ENCODE peak calls at places on chromosomes 16 and 17, in six cellular contexts. One of them, this sample, is unnamed.

GRCh38 chr16:31453255-31454204 is 5.8 kb upstream of the ARMC5 start:
- DNase-seq in mesothelial cell of epicardium: no peak
- DNase-seq in activated CD4-positive, alpha-beta T cell treated with anti-CD3 and anti-CD28 coated beads, Interleukin-2, amount 10 ng/mL, durations not matched to agents 24 days and 14 days: peak; percentile 55
- DNase-seq in GM23248: peak; percentile 75
- DNase-seq in H7: no peak
- DNase-seq in AG09319: no peak
- DNase-seq in this sample: no peak

GRCh38 chr17:68231536-68231935 is 16.3 kb upstream of the AMZ2 start:
- DNase-seq in mesothelial cell of epicardium: no peak
- DNase-seq in activated CD4-positive, alpha-beta T cell treated with anti-CD3 and anti-CD28 coated beads, Interleukin-2, amount 10 ng/mL, durations not matched to agents 24 days and 14 days: no peak
- DNase-seq in GM23248: no peak
- DNase-seq in H7: no peak
- DNase-seq in AG09319: no peak
- DNase-seq in this sample: no peak

GRCh38 chr16:84286568-84287220 is 8.0 kb upstream of the WFDC1 start:
- DNase-seq in mesothelial cell of epicardium: no peak
- DNase-seq in activated CD4-positive, alpha-beta T cell treated with anti-CD3 and anti-CD28 coated beads, Interleukin-2, amount 10 ng/mL, durations not matched to agents 24 days and 14 days: no peak
- DNase-seq in GM23248: peak; percentile 37
- DNase-seq in H7: no peak
- DNase-seq in AG09319: no peak
- DNase-seq in this sample: no peak

GRCh38 chr17:55285340-55286301 is 20.9 kb downstream of the HLF start:
- DNase-seq in mesothelial cell of epicardium: no peak
- DNase-seq in activated CD4-positive, alpha-beta T cell treated with anti-CD3 and anti-CD28 coated beads, Interleukin-2, amount 10 ng/mL, durations not matched to agents 24 days and 14 days: no peak
- DNase-seq in GM23248: peak; percentile 52
- DNase-seq in H7: no peak
- DNase-seq in AG09319: no peak
- DNase-seq in this sample: peak; percentile 20

GRCh38 chr17:8701221-8701620 is 43.4 kb downstream of the CCDC42 start:
- DNase-seq in mesothelial cell of epicardium: no peak
- DNase-seq in activated CD4-positive, alpha-beta T cell treated with anti-CD3 and anti-CD28 coated beads, Interleukin-2, amount 10 ng/mL, durations not matched to agents 24 days and 14 days: no peak
- DNase-seq in GM23248: no peak
- DNase-seq in H7: no peak
- DNase-seq in AG09319: no peak
- DNase-seq in this sample: no peak

GRCh38 chr17:78225088-78225865 is 6.2 kb upstream of the TMEM235 start:
- DNase-seq in mesothelial cell of epicardium: no peak
- DNase-seq in activated CD4-positive, alpha-beta T cell treated with anti-CD3 and anti-CD28 coated beads, Interleukin-2, amount 10 ng/mL, durations not matched to agents 24 days and 14 days: no peak
- DNase-seq in GM23248: no peak
- DNase-seq in H7: no peak
- DNase-seq in AG09319: no peak
- DNase-seq in this sample: no peak

GRCh38 chr16:86834451-86835035 is 256.2 kb downstream of the FOXL1 start:
- DNase-seq in mesothelial cell of epicardium: no peak
- DNase-seq in activated CD4-positive, alpha-beta T cell treated with anti-CD3 and anti-CD28 coated beads, Interleukin-2, amount 10 ng/mL, durations not matched to agents 24 days and 14 days: no peak
- DNase-seq in GM23248: peak; percentile 30
- DNase-seq in H7: peak; percentile 78
- DNase-seq in AG09319: no peak
- DNase-seq in this sample: no peak

GRCh38 chr17:58783380-58783779 is 27.7 kb downstream of the PPM1E start:
- DNase-seq in mesothelial cell of epicardium: no peak
- DNase-seq in activated CD4-positive, alpha-beta T cell treated with anti-CD3 and anti-CD28 coated beads, Interleukin-2, amount 10 ng/mL, durations not matched to agents 24 days and 14 days: no peak
- DNase-seq in GM23248: peak; percentile 6
- DNase-seq in H7: no peak
- DNase-seq in AG09319: no peak
- DNase-seq in this sample: peak; percentile 14

GRCh38 chr16:1216681-1217400 is 8.2 kb downstream of the TPSG1 start:
- DNase-seq in mesothelial cell of epicardium: no peak
- DNase-seq in activated CD4-positive, alpha-beta T cell treated with anti-CD3 and anti-CD28 coated beads, Interleukin-2, amount 10 ng/mL, durations not matched to agents 24 days and 14 days: no peak
- DNase-seq in GM23248: no peak
- DNase-seq in H7: peak; percentile 65
- DNase-seq in AG09319: no peak
- DNase-seq in this sample: no peak

GRCh38 chr17:50055426-50056216 is at the start of gene ITGA3:
- DNase-seq in mesothelial cell of epicardium: peak; percentile 84
- DNase-seq in activated CD4-positive, alpha-beta T cell treated with anti-CD3 and anti-CD28 coated beads, Interleukin-2, amount 10 ng/mL, durations not matched to agents 24 days and 14 days: peak; percentile 92
- DNase-seq in GM23248: peak; percentile 96
- DNase-seq in H7: peak; percentile 95
- DNase-seq in AG09319: no peak
- DNase-seq in this sample: peak; percentile 91

GRCh38 chr17:48751172-48751571 is 22.6 kb upstream of the HOXB13 start:
- DNase-seq in mesothelial cell of epicardium: no peak
- DNase-seq in activated CD4-positive, alpha-beta T cell treated with anti-CD3 and anti-CD28 coated beads, Interleukin-2, amount 10 ng/mL, durations not matched to agents 24 days and 14 days: no peak
- DNase-seq in GM23248: no peak
- DNase-seq in H7: peak; percentile 51
- DNase-seq in AG09319: no peak
- DNase-seq in this sample: no peak

GRCh38 chr17:81498953-81499600 is 13.5 kb downstream of the ACTG1 start:
- DNase-seq in mesothelial cell of epicardium: no peak
- DNase-seq in activated CD4-positive, alpha-beta T cell treated with anti-CD3 and anti-CD28 coated beads, Interleukin-2, amount 10 ng/mL, durations not matched to agents 24 days and 14 days: no peak
- DNase-seq in GM23248: no peak
- DNase-seq in H7: peak; percentile 55
- DNase-seq in AG09319: no peak
- DNase-seq in this sample: no peak

GRCh38 chr17:13702266-13702665 is 100.5 kb upstream of the HS3ST3A1 start:
- DNase-seq in mesothelial cell of epicardium: no peak
- DNase-seq in activated CD4-positive, alpha-beta T cell treated with anti-CD3 and anti-CD28 coated beads, Interleukin-2, amount 10 ng/mL, durations not matched to agents 24 days and 14 days: no peak
- DNase-seq in GM23248: peak; percentile 69
- DNase-seq in H7: no peak
- DNase-seq in AG09319: no peak
- DNase-seq in this sample: no peak

GRCh38 chr17:38464723-38465419 is 36.6 kb downstream of the ARHGAP23 start:
- DNase-seq in mesothelial cell of epicardium: peak; percentile 55
- DNase-seq in activated CD4-positive, alpha-beta T cell treated with anti-CD3 and anti-CD28 coated beads, Interleukin-2, amount 10 ng/mL, durations not matched to agents 24 days and 14 days: no peak
- DNase-seq in GM23248: peak; percentile 98
- DNase-seq in H7: peak; percentile 78
- DNase-seq in AG09319: peak; percentile 88
- DNase-seq in this sample: peak; percentile 13

GRCh38 chr16:74608944-74609343 is 2.0 kb upstream of the GLG1 start:
- DNase-seq in mesothelial cell of epicardium: no peak
- DNase-seq in activated CD4-positive, alpha-beta T cell treated with anti-CD3 and anti-CD28 coated beads, Interleukin-2, amount 10 ng/mL, durations not matched to agents 24 days and 14 days: peak; percentile 84
- DNase-seq in GM23248: no peak
- DNase-seq in H7: no peak
- DNase-seq in AG09319: no peak
- DNase-seq in this sample: no peak

GRCh38 chr17:59094921-59095530 is 11.7 kb downstream of the TRIM37 start:
- DNase-seq in mesothelial cell of epicardium: no peak
- DNase-seq in activated CD4-positive, alpha-beta T cell treated with anti-CD3 and anti-CD28 coated beads, Interleukin-2, amount 10 ng/mL, durations not matched to agents 24 days and 14 days: no peak
- DNase-seq in GM23248: no peak
- DNase-seq in H7: no peak
- DNase-seq in AG09319: no peak
- DNase-seq in this sample: no peak

GRCh38 chr17:33435716-33436301 is 142.7 kb upstream of the ASIC2 start:
- DNase-seq in mesothelial cell of epicardium: no peak
- DNase-seq in activated CD4-positive, alpha-beta T cell treated with anti-CD3 and anti-CD28 coated beads, Interleukin-2, amount 10 ng/mL, durations not matched to agents 24 days and 14 days: no peak
- DNase-seq in GM23248: peak; percentile 26
- DNase-seq in H7: no peak
- DNase-seq in AG09319: no peak
- DNase-seq in this sample: no peak

GRCh38 chr16:77868478-77868877 is 80.1 kb downstream of the VAT1L start:
- DNase-seq in mesothelial cell of epicardium: no peak
- DNase-seq in activated CD4-positive, alpha-beta T cell treated with anti-CD3 and anti-CD28 coated beads, Interleukin-2, amount 10 ng/mL, durations not matched to agents 24 days and 14 days: peak; percentile 69
- DNase-seq in GM23248: no peak
- DNase-seq in H7: no peak
- DNase-seq in AG09319: no peak
- DNase-seq in this sample: no peak

GRCh38 chr16:8869212-8869987 is 594 bp upstream of the CARHSP1 start:
- DNase-seq in mesothelial cell of epicardium: no peak
- DNase-seq in activated CD4-positive, alpha-beta T cell treated with anti-CD3 and anti-CD28 coated beads, Interleukin-2, amount 10 ng/mL, durations not matched to agents 24 days and 14 days: no peak
- DNase-seq in GM23248: no peak
- DNase-seq in H7: peak; percentile 90
- DNase-seq in AG09319: no peak
- DNase-seq in this sample: no peak